ENCODE peak calls at places on chromosomes 2 and 18, in ten cellular contexts. L is tibial nerve, J is ovary, N is sigmoid colon, R is K562, O is A549, A is upper lobe of left lung, B is stomach, M is suprapubic skin, F is transverse colon. D is an unnamed sample.

GRCh38 chr2:66105354-66105753 is 329.6 kb upstream of the MEIS1 start:
- DNase-seq in N (peak), O (no peak), J (no peak), L (peak), A (no peak), M (no peak), F (no peak), B (no peak), R (no peak), D (no peak)

GRCh38 chr2:66171530-66171929 is 263.4 kb upstream of the MEIS1 start:
- DNase-seq in L (peak), A (no peak), F (no peak), O (no peak), J (no peak), M (no peak), B (no peak), R (no peak), N (no peak), D (no peak)

GRCh38 chr18:33830210-33830609 is 252.2 kb downstream of the ASXL3 start:
- DNase-seq in N (no peak), O (no peak), J (no peak), B (no peak), F (no peak), L (no peak), R (no peak), A (no peak), M (no peak), D (no peak)

GRCh38 chr2:47008381-47009280 is 93.0 kb upstream of the MCFD2 start:
- DNase-seq in F (no peak), B (no peak), L (no peak), M (no peak), A (no peak), N (peak), R (no peak), O (no peak), J (peak), D (no peak)

GRCh38 chr2:188937228-188938220 is 36.6 kb upstream of the COL3A1 start:
- DNase-seq in L (no peak), B (no peak), O (no peak), F (no peak), A (no peak), J (no peak), M (no peak), N (no peak), R (no peak), D (no peak)

GRCh38 chr2:26942543-26943295 is 27.7 kb upstream of the MAPRE3 start:
- DNase-seq in L (peak), M (peak), J (peak), O (peak), A (peak), F (peak), N (peak), B (peak), R (peak), D (no peak)

GRCh38 chr2:41878056-41878455 is 169.8 kb upstream of the PKDCC start:
- DNase-seq in R (no peak), L (no peak), F (no peak), M (no peak), N (no peak), O (no peak), B (no peak), A (no peak), J (no peak), D (no peak)

GRCh38 chr2:30680121-30680520 is 127.1 kb downstream of the CAPN13 start:
- DNase-seq in R (no peak), J (no peak), B (no peak), M (no peak), O (no peak), N (peak), L (no peak), F (no peak), A (no peak), D (peak)

GRCh38 chr2:47876912-47877311 is 29.4 kb downstream of the FBXO11 start:
- DNase-seq in B (no peak), A (no peak), J (no peak), O (no peak), R (no peak), M (no peak), N (no peak), F (no peak), L (no peak), D (no peak)

GRCh38 chr2:197181491-197181890 is 129.1 kb downstream of the ANKRD44 start:
- DNase-seq in L (no peak), B (no peak), F (no peak), R (no peak), O (no peak), M (no peak), A (no peak), J (no peak), N (no peak), D (no peak)

GRCh38 chr2:34241905-34242740 is 643.0 kb upstream of the FAM98A start:
- DNase-seq in B (peak), F (no peak), A (peak), L (no peak), M (no peak), J (no peak), O (no peak), R (no peak), N (no peak), D (no peak)

GRCh38 chr18:7568426-7568825 is 1.3 kb downstream of the PTPRM start:
- DNase-seq in F (peak), M (peak), L (no peak), R (no peak), J (peak), N (peak), O (no peak), A (peak), B (peak), D (no peak)

GRCh38 chr18:50820901-50821520 is 1.2 kb upstream of the MRO start:
- DNase-seq in A (no peak), B (no peak), R (no peak), N (no peak), F (no peak), M (no peak), O (no peak), J (no peak), L (no peak), D (no peak)

GRCh38 chr18:75029456-75029855 is 179.5 kb downstream of the PTGR3 start:
- DNase-seq in M (no peak), N (no peak), L (no peak), F (no peak), A (no peak), O (no peak), B (no peak), J (no peak), R (no peak), D (no peak)

GRCh38 chr2:85933753-85934594 is 45.2 kb upstream of the ST3GAL5 start:
- DNase-seq in A (no peak), R (peak), J (no peak), M (no peak), F (no peak), N (no peak), L (no peak), O (peak), B (no peak), D (no peak)

GRCh38 chr2:144496067-144496466 is 23.9 kb downstream of the ZEB2 start:
- DNase-seq in B (no peak), F (no peak), L (no peak), M (no peak), O (no peak), J (no peak), R (no peak), N (no peak), A (no peak), D (no peak)

GRCh38 chr2:161379740-161380139 is 36.4 kb upstream of the TBR1 start:
- DNase-seq in M (no peak), N (no peak), A (no peak), B (no peak), R (no peak), F (no peak), J (no peak), L (no peak), O (no peak), D (no peak)

GRCh38 chr2:8103085-8103708 is 578.7 kb upstream of the ID2 start:
- DNase-seq in J (no peak), O (peak), F (no peak), R (no peak), B (no peak), N (no peak), A (no peak), L (no peak), M (no peak), D (no peak)

GRCh38 chr2:124778076-124778475 is 753.0 kb downstream of the CNTNAP5 start:
- DNase-seq in F (no peak), B (no peak), A (no peak), J (no peak), M (no peak), N (no peak), O (no peak), R (no peak), L (no peak), D (no peak)

GRCh38 chr2:105926960-105927678 is 182.4 kb downstream of the NCK2 start:
- DNase-seq in A (no peak), O (no peak), B (no peak), L (no peak), F (peak), M (peak), N (no peak), J (no peak), R (no peak), D (no peak)

GRCh38 chr18:35378206-35378795 is 1.2 kb upstream of the ZNF396 start:
- DNase-seq in R (no peak), N (no peak), J (no peak), O (no peak), M (no peak), B (no peak), A (no peak), F (no peak), L (no peak), D (no peak)

GRCh38 chr2:170212625-170213280 is 34.8 kb downstream of the MYO3B start:
- DNase-seq in M (no peak), A (no peak), O (no peak), F (no peak), N (no peak), J (no peak), R (no peak), L (no peak), B (no peak), D (peak)

GRCh38 chr2:36717556-36718266 is 21.2 kb downstream of the VIT start:
- DNase-seq in R (no peak), J (no peak), B (no peak), L (no peak), N (no peak), A (no peak), O (no peak), F (no peak), M (no peak), D (peak)

GRCh38 chr18:463442-464310 is 36.8 kb downstream of the COLEC12 start:
- DNase-seq in L (no peak), F (no peak), N (no peak), A (peak), M (no peak), R (no peak), B (no peak), J (no peak), O (no peak), D (no peak)

GRCh38 chr18:58953627-58954026 is 89.0 kb downstream of the ZNF532 start:
- DNase-seq in B (peak), A (no peak), R (no peak), F (no peak), M (no peak), N (no peak), O (peak), L (no peak), J (no peak), D (no peak)

GRCh38 chr2:60633615-60634014 is 80.2 kb upstream of the BCL11A start:
- DNase-seq in A (no peak), M (no peak), B (no peak), J (no peak), N (no peak), O (no peak), F (no peak), L (no peak), R (no peak), D (no peak)

GRCh38 chr2:47720036-47720435 is 62.9 kb upstream of the MSH6 start:
- DNase-seq in N (no peak), M (no peak), L (no peak), B (no peak), R (no peak), O (no peak), A (no peak), J (no peak), F (no peak), D (no peak)

GRCh38 chr18:25349131-25349925 is 2.6 kb downstream of the ZNF521 start:
- DNase-seq in R (no peak), L (no peak), F (peak), A (no peak), O (no peak), B (no peak), J (peak), N (peak), M (peak), D (no peak)

GRCh38 chr2:127161176-127162136 is 54.5 kb upstream of the BIN1 start:
- DNase-seq in O (no peak), M (no peak), J (no peak), L (no peak), A (no peak), F (no peak), N (no peak), B (no peak), R (no peak), D (peak)

GRCh38 chr2:241619602-241620418 is 17.1 kb downstream of the THAP4 start:
- DNase-seq in F (no peak), O (no peak), L (no peak), M (no peak), R (no peak), N (no peak), J (no peak), A (no peak), B (no peak), D (no peak)

GRCh38 chr2:164609790-164610189 is 11.5 kb downstream of the GRB14 start:
- DNase-seq in A (no peak), B (no peak), M (no peak), J (no peak), R (no peak), L (no peak), O (no peak), F (no peak), N (no peak), D (no peak)

GRCh38 chr2:45237128-45237527 is 227.9 kb upstream of the SIX2 start:
- DNase-seq in L (no peak), M (no peak), F (no peak), A (no peak), N (no peak), B (no peak), J (no peak), O (no peak), R (no peak), D (no peak)

GRCh38 chr2:157441072-157441454 is 2.8 kb downstream of the CYTIP start:
- DNase-seq in R (no peak), F (peak), J (no peak), M (no peak), L (no peak), A (peak), O (no peak), B (no peak), N (no peak), D (no peak)

GRCh38 chr2:65666156-65666725 is 233.8 kb upstream of the SPRED2 start:
- DNase-seq in M (no peak), L (no peak), R (no peak), N (no peak), J (no peak), A (no peak), F (no peak), O (no peak), B (no peak), D (no peak)

GRCh38 chr2:219126555-219126954 is 34.1 kb downstream of the NHEJ1 start:
- DNase-seq in N (no peak), J (no peak), R (no peak), M (no peak), O (peak), F (peak), L (no peak), A (peak), B (peak), D (no peak)

GRCh38 chr2:30230479-30230854 is 867 bp upstream of the LBH start:
- DNase-seq in M (no peak), R (peak), A (no peak), F (no peak), J (peak), B (no peak), N (peak), O (no peak), L (no peak), D (no peak)

GRCh38 chr2:99184811-99185210 is 3.8 kb downstream of the MRPL30 start:
- DNase-seq in O (no peak), B (no peak), R (no peak), M (no peak), A (no peak), L (no peak), F (no peak), N (no peak), J (no peak), D (no peak)

GRCh38 chr18:33839452-33840225 is 261.6 kb downstream of the ASXL3 start:
- DNase-seq in O (peak), J (no peak), F (peak), M (no peak), A (no peak), R (peak), L (peak), N (no peak), B (no peak), D (no peak)

GRCh38 chr2:197707316-197708213 is 2.4 kb downstream of the MARS2 start:
- DNase-seq in R (no peak), A (no peak), F (no peak), M (no peak), J (no peak), O (peak), L (no peak), N (no peak), B (no peak), D (no peak)

GRCh38 chr18:35063875-35064274 is 22.7 kb downstream of the MAPRE2 start:
- DNase-seq in F (no peak), R (no peak), M (no peak), J (no peak), A (no peak), O (no peak), B (no peak), L (no peak), N (no peak), D (no peak)

GRCh38 chr18:11005528-11005927 is 143.8 kb downstream of the PIEZO2 start:
- DNase-seq in L (peak), N (peak), A (no peak), F (peak), O (peak), B (peak), J (peak), R (no peak), M (no peak), D (peak)
- TF ChIP-seq EP300 in L (peak), N (no peak), A (peak), F (no peak), O (peak), B (no peak), J (no peak), R (no peak), M (no peak), D (no peak)

GRCh38 chr2:234497592-234498023 is 727 bp upstream of the ARL4C start:
- DNase-seq in L (no peak), J (peak), F (no peak), N (no peak), M (no peak), R (no peak), B (no peak), O (no peak), A (no peak), D (no peak)
- H3K4me3 ChIP-seq in L (peak), J (no peak), F (peak), N (peak), M (peak), R (peak), B (peak), O (peak), A (peak), D (peak)

GRCh38 chr18:13577091-13577697 is 149.2 kb downstream of the FAM210A start:
- DNase-seq in M (no peak), J (no peak), L (no peak), N (no peak), R (no peak), O (no peak), F (no peak), B (no peak), A (no peak), D (no peak)
- TF ChIP-seq POLR2A in M (peak), J (no peak), L (peak), N (no peak), R (no peak), O (no peak), F (peak), B (no peak), A (no peak), D (no peak)

GRCh38 chr18:28875059-28875458 is 698.1 kb upstream of the CDH2 start:
- DNase-seq in O (no peak), B (no peak), A (no peak), N (no peak), L (no peak), J (no peak), F (no peak), M (no peak), R (no peak), D (no peak)
- TF ChIP-seq EP300 in O (no peak), B (no peak), A (no peak), N (no peak), L (no peak), J (no peak), F (no peak), M (no peak), R (no peak), D (no peak)

GRCh38 chr2:171515672-171516298 is 6.5 kb upstream of the CYBRD1 start:
- DNase-seq in R (no peak), L (no peak), J (no peak), A (no peak), B (no peak), F (no peak), M (no peak), N (no peak), O (no peak), D (no peak)
- H3K4me3 ChIP-seq in R (no peak), L (no peak), J (no peak), A (no peak), B (no peak), F (no peak), M (no peak), N (no peak), O (no peak), D (no peak)

DNA sequence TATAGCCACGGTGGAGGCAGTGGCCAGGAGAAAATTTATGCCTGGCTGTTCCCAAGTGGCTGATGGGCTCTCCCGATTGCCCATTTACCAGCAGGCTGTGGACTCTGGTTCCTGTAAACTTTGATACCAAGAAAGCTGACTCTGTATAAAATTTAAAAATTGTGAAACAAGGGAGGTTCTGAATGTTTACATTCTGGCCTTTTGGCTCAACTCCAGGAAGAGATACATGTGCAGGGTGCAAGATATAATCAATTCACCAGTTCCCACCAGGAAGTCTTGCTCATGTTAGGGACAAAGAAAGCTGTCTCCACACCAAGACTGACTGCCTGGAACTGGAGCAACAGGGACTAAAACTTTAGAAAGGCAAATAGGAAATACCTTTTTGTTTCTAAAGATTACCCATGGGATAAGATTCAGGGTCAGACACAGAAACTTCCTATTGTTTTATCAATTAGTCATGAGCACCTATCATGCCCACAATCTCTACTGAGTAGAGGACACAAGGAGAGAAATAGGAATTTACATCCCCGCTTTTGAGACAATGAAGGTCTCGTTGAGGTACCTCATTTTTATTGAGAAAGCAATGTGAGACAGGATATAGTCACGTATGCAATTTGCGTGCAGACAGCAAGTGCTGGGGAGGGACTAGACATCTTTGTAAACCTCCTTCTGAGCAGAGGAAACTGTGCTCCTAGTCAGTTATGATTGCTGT is 123.5 kb downstream of the LIPG start:
- DNase-seq in O (no peak), L (no peak), A (no peak), N (no peak), F (no peak), B (no peak), M (no peak), J (no peak), R (no peak), D (no peak)
- TF ChIP-seq POLR2A in O (no peak), L (no peak), A (no peak), N (no peak), F (no peak), B (no peak), M (no peak), J (no peak), R (no peak), D (no peak)

D was measured in esophagus muscularis mucosa.